ENCODE peak calls at places on chromosomes 13 and 19, in five cellular contexts. O is omental fat pad, X is memory B cell, K is PC-3, Q is H54. D is an unnamed sample.

GRCh38 chr13:77306458-77306857 is 20.4 kb downstream of the MYCBP2 start:
- DNase-seq in Q (no peak), K (no peak), O (no peak), X (no peak), D (no peak)

GRCh38 chr19:17652627-17653026 is 35.5 kb downstream of the UNC13A start:
- DNase-seq in X (no peak), O (no peak), K (no peak), Q (no peak), D (no peak)

GRCh38 chr13:39474600-39474999 is 128.4 kb downstream of the LHFPL6 start:
- DNase-seq in O (no peak), K (no peak), Q (no peak), X (no peak), D (no peak)

GRCh38 chr13:46748300-46748699 is 48.7 kb downstream of the ESD start:
- DNase-seq in O (no peak), K (no peak), Q (no peak), X (no peak), D (no peak)

GRCh38 chr13:95643814-95644598 is 500 bp downstream of the DZIP1 start:
- DNase-seq in K (no peak), O (no peak), Q (peak), X (no peak), D (peak)

GRCh38 chr13:73399347-73400216 is 340.8 kb downstream of the KLF5 start:
- DNase-seq in X (no peak), K (peak), Q (no peak), O (no peak), D (no peak)

GRCh38 chr13:70310720-70311119 is 202.5 kb upstream of the KLHL1 start:
- DNase-seq in K (peak), X (no peak), Q (peak), O (no peak), D (peak)

GRCh38 chr19:7500811-7501450 is 12.1 kb upstream of the PEX11G start:
- DNase-seq in K (peak), X (no peak), O (no peak), Q (no peak), D (peak)

GRCh38 chr13:95716231-95716630 is 39.3 kb downstream of the DNAJC3 start:
- DNase-seq in Q (no peak), K (no peak), O (no peak), X (no peak), D (no peak)

GRCh38 chr19:38700933-38701454 is 43.3 kb downstream of the CAPN12 start:
- DNase-seq in O (no peak), Q (no peak), K (no peak), X (no peak), D (no peak)

GRCh38 chr13:46168341-46168740 is 13.6 kb downstream of the LCP1 start:
- DNase-seq in O (no peak), X (peak), Q (no peak), K (no peak), D (no peak)

GRCh38 chr19:5143471-5144411 is 174.8 kb downstream of the KDM4B start:
- DNase-seq in K (no peak), X (peak), Q (no peak), O (no peak), D (no peak)

GRCh38 chr19:2059422-2060201 is 8.6 kb upstream of the MKNK2 start:
- DNase-seq in X (no peak), K (peak), Q (peak), O (no peak), D (peak)

GRCh38 chr19:2037676-2038255 is 13.3 kb downstream of the MKNK2 start:
- DNase-seq in Q (no peak), K (no peak), X (no peak), O (no peak), D (no peak)

GRCh38 chr13:93814658-93815057 is 588.1 kb downstream of the GPC6 start:
- DNase-seq in K (no peak), X (no peak), Q (no peak), O (no peak), D (no peak)

GRCh38 chr13:62176051-62176450 is 760.4 kb upstream of the PCDH20 start:
- DNase-seq in O (no peak), X (no peak), Q (no peak), K (no peak), D (no peak)

GRCh38 chr13:79647518-79647917 is 166.6 kb downstream of the NDFIP2 start:
- DNase-seq in O (no peak), K (peak), X (no peak), Q (no peak), D (no peak)

GRCh38 chr13:43272866-43273265 is 249.5 kb downstream of the DNAJC15 start:
- DNase-seq in Q (no peak), O (no peak), X (no peak), K (no peak), D (no peak)

GRCh38 chr13:110644892-110645521 is 29.7 kb downstream of the NAXD start:
- DNase-seq in X (peak), K (peak), Q (no peak), O (no peak), D (peak)

GRCh38 chr13:53105881-53106280 is 77.3 kb downstream of the OLFM4 start:
- DNase-seq in X (no peak), Q (no peak), K (no peak), O (no peak), D (no peak)

GRCh38 chr19:6501740-6502648 is at the start of gene TUBB4A:
- DNase-seq in K (peak), X (peak), Q (no peak), O (no peak), D (peak)

GRCh38 chr19:17623224-17623935 is 64.8 kb downstream of the UNC13A start:
- DNase-seq in K (no peak), X (no peak), Q (no peak), O (no peak), D (no peak)

GRCh38 chr19:48659768-48660167 is 13.0 kb downstream of the NTN5 start:
- DNase-seq in K (no peak), Q (no peak), X (no peak), O (no peak), D (no peak)

GRCh38 chr19:2984196-2984490 is 6.8 kb downstream of the TLE6 start:
- DNase-seq in X (no peak), K (no peak), O (no peak), Q (peak), D (no peak)

GRCh38 chr19:39951686-39952085 is 17.3 kb upstream of the FCGBP start:
- DNase-seq in O (no peak), K (peak), Q (peak), X (no peak), D (peak)

GRCh38 chr13:22800726-22801401 is 379.9 kb upstream of the SGCG start:
- DNase-seq in O (no peak), Q (no peak), K (no peak), X (no peak), D (no peak)

GRCh38 chr19:2207991-2208860 is 27.9 kb downstream of the PLEKHJ1 start:
- DNase-seq in X (peak), Q (no peak), O (no peak), K (no peak), D (peak)

GRCh38 chr13:52454825-52455676 is at the start of gene CKAP2:
- DNase-seq in Q (peak), X (peak), O (peak), K (peak), D (peak)

GRCh38 chr19:6484251-6484650 is 2.7 kb upstream of the DENND1C start:
- DNase-seq in O (no peak), Q (no peak), X (no peak), K (no peak), D (no peak)

GRCh38 chr13:35771898-35772297 is 295.4 kb upstream of the MAB21L1 start:
- DNase-seq in X (no peak), O (no peak), Q (no peak), K (peak), D (no peak)

GRCh38 chr19:44582581-44583265 is 30.6 kb upstream of the IGSF23 start:
- DNase-seq in O (no peak), K (peak), Q (peak), X (no peak), D (peak)

GRCh38 chr13:109971006-109971744 is 184.8 kb upstream of the IRS2 start:
- DNase-seq in X (no peak), K (no peak), Q (no peak), O (no peak), D (no peak)

GRCh38 chr19:16366433-16367268 is 42.0 kb downstream of the KLF2 start:
- DNase-seq in K (no peak), O (no peak), X (peak), Q (no peak), D (no peak)

GRCh38 chr13:25171517-25172302 is at the start of gene AMER2:
- DNase-seq in Q (no peak), O (no peak), K (no peak), X (peak), D (no peak)

GRCh38 chr19:1016647-1017114 is 4.2 kb downstream of the TMEM259 start:
- DNase-seq in K (peak), O (no peak), X (no peak), Q (peak), D (no peak)

GRCh38 chr13:51397262-51397933 is 55.4 kb downstream of the INTS6 start:
- DNase-seq in O (no peak), Q (no peak), X (no peak), K (no peak), D (no peak)

GRCh38 chr19:15269806-15270205 is 37.6 kb upstream of the EPHX3 start:
- DNase-seq in K (no peak), O (no peak), X (no peak), Q (no peak), D (no peak)

GRCh38 chr19:3707868-3708206 is 347 bp upstream of the TJP3 start:
- DNase-seq in X (no peak), K (no peak), Q (no peak), O (no peak), D (no peak)

D was measured in A549.